ENCODE peak calls at places on chromosomes 1 and 21, in ten cellular contexts. K is caudate nucleus; Y is T-cell; G is cortex of kidney; Z is NCI-H1694 treated with DMSO at 0.1 percent for 48 hours; N is iPS-NIHi11; W is stimulated activated CD8-positive, alpha-beta memory T cell treated with anti-CD3 and anti-CD28 coated beads, Interleukin-4, amount 100 ng/mL, for 1 hour; T is breast epithelium; L is pancreas; Q is NCI-H1105 treated with DMSO at 0.1 percent for 48 hours. E is an unnamed sample.

GRCh38 chr1:243814718-243815117 is 35.3 kb downstream of the AKT3 start:
- DNase-seq in K (no peak), L (no peak), W (no peak), T (no peak), Y (no peak), N (no peak), Z (no peak), Q (no peak), G (no peak), E (no peak)

GRCh38 chr1:119959268-119959667 is 63.0 kb upstream of the ADAM30 start:
- DNase-seq in T (no peak), G (no peak), N (no peak), Y (no peak), L (no peak), Q (no peak), Z (no peak), K (no peak), W (no peak), E (no peak)

GRCh38 chr1:68384321-68384813 is 65.4 kb downstream of the RPE65 start:
- DNase-seq in N (peak; percentile 33), Z (no peak), W (no peak), T (no peak), L (no peak), Q (no peak), K (peak; percentile 3), Y (no peak), G (no peak), E (peak; percentile 9)

GRCh38 chr21:40204956-40205355 is 337.7 kb downstream of the PCP4 start:
- DNase-seq in G (no peak), W (no peak), L (no peak), K (no peak), T (no peak), Q (peak; percentile 58), N (no peak), Y (no peak), Z (peak; percentile 69), E (no peak)

GRCh38 chr1:29833596-29833995 is 597.3 kb downstream of the PTPRU start:
- DNase-seq in G (no peak), Y (no peak), N (no peak), L (no peak), W (no peak), Q (peak; percentile 36), Z (no peak), T (no peak), K (no peak), E (no peak)

GRCh38 chr1:27010226-27010994 is 2.2 kb downstream of the TENT5B start:
- DNase-seq in K (no peak), T (no peak), W (no peak), N (no peak), Q (no peak), G (no peak), Z (no peak), L (no peak), Y (no peak), E (no peak)

GRCh38 chr1:187033721-187034120 is 205.0 kb downstream of the PLA2G4A start:
- DNase-seq in N (no peak), K (no peak), W (no peak), G (no peak), L (no peak), T (no peak), Y (no peak), Q (no peak), Z (no peak), E (no peak)

GRCh38 chr1:154819628-154820590 is 50.2 kb downstream of the KCNN3 start:
- DNase-seq in W (no peak), T (no peak), G (no peak), N (peak; percentile 81), L (peak; percentile 14), K (no peak), Y (no peak), Z (no peak), Q (peak; percentile 11), E (no peak)

GRCh38 chr1:28417441-28418277 is 48.1 kb downstream of the PHACTR4 start:
- DNase-seq in Q (no peak), G (no peak), Y (no peak), T (no peak), K (no peak), L (peak; percentile 4), Z (no peak), N (no peak), W (no peak), E (no peak)

GRCh38 chr1:183139281-183139942 is 46.7 kb upstream of the LAMC2 start:
- DNase-seq in W (no peak), T (no peak), N (no peak), Z (no peak), G (no peak), Y (no peak), K (no peak), L (no peak), Q (no peak), E (no peak)

GRCh38 chr1:112502827-112503226 is 5.9 kb upstream of the WNT2B start:
- DNase-seq in W (no peak), N (no peak), G (no peak), L (no peak), Z (no peak), T (no peak), Y (no peak), Q (no peak), K (no peak), E (peak; percentile 36)